ENCODE peak calls at places on chromosome 15, in four cellular contexts. V, O, P and A are unnamed samples.

GRCh38 chr15:48475600-48476395 is 144.6 kb downstream of the DUT start:
- DNase-seq in P (no peak), V (no peak), O (no peak), A (no peak)

GRCh38 chr15:47987908-47988532 is 132.8 kb upstream of the SLC24A5 start:
- DNase-seq in P (no peak), V (no peak), O (peak), A (no peak)

GRCh38 chr15:64286473-64286872 is 69.5 kb downstream of the CSNK1G1 start:
- DNase-seq in V (no peak), P (no peak), O (no peak), A (no peak)

GRCh38 chr15:58584789-58585461 is 153.1 kb downstream of the LIPC start:
- DNase-seq in V (no peak), O (no peak), P (no peak), A (no peak)

GRCh38 chr15:79122943-79123342 is 32.4 kb upstream of the RASGRF1 start:
- DNase-seq in P (no peak), V (no peak), O (no peak), A (no peak)

GRCh38 chr15:67999320-68000100 is 54.6 kb upstream of the PIAS1 start:
- DNase-seq in P (no peak), O (no peak), V (no peak), A (no peak)

GRCh38 chr15:95840004-95840403 is 490.5 kb upstream of the NR2F2 start:
- DNase-seq in O (no peak), V (no peak), P (no peak), A (no peak)

GRCh38 chr15:95868970-95869369 is 461.5 kb upstream of the NR2F2 start:
- DNase-seq in P (no peak), O (no peak), V (no peak), A (peak)

GRCh38 chr15:71739355-71739754 is 71.0 kb upstream of the NR2E3 start:
- DNase-seq in O (no peak), P (no peak), V (no peak), A (no peak)

GRCh38 chr15:100986158-100986896 is 67.2 kb downstream of the LRRK1 start:
- DNase-seq in O (no peak), V (no peak), P (no peak), A (no peak)

GRCh38 chr15:86347245-86347644 is 267.6 kb downstream of the AGBL1 start:
- DNase-seq in V (no peak), P (no peak), O (no peak), A (no peak)

GRCh38 chr15:89825264-89825940 is 10.8 kb upstream of the ANPEP start:
- DNase-seq in O (no peak), V (no peak), P (no peak), A (no peak)

GRCh38 chr15:23467110-23467600 is 20.1 kb upstream of the GOLGA6L2 start:
- DNase-seq in V (no peak), O (no peak), P (no peak), A (no peak)

GRCh38 chr15:44414001-44414400 is 13.4 kb upstream of the CTDSPL2 start:
- DNase-seq in V (no peak), P (no peak), O (no peak), A (no peak)

GRCh38 chr15:58698887-58699641 is 50.4 kb downstream of the ADAM10 start:
- DNase-seq in P (no peak), V (no peak), O (no peak), A (no peak)

GRCh38 chr15:29680806-29681485 is 141.3 kb downstream of the TJP1 start:
- DNase-seq in V (no peak), P (no peak), O (no peak), A (no peak)

GRCh38 chr15:54839379-54839778 is 357.4 kb downstream of the RSL24D1 start:
- DNase-seq in P (no peak), V (no peak), O (no peak), A (no peak)

GRCh38 chr15:56984681-56985515 is 66.5 kb downstream of the TCF12 start:
- DNase-seq in V (no peak), P (no peak), O (no peak), A (no peak)

GRCh38 chr15:82832601-82833209 is 23.3 kb downstream of the WHAMM start:
- DNase-seq in V (no peak), P (no peak), O (peak), A (no peak)

GRCh38 chr15:34886134-34886533 is 83.4 kb downstream of the AQR start:
- DNase-seq in O (no peak), P (no peak), V (no peak), A (no peak)

GRCh38 chr15:45603881-45604280 is 16.7 kb downstream of the BLOC1S6 start:
- DNase-seq in O (no peak), P (no peak), V (no peak), A (no peak)

GRCh38 chr15:62505761-62506160 is 340.7 kb upstream of the C2CD4B start:
- DNase-seq in V (no peak), O (no peak), P (no peak), A (no peak)

GRCh38 chr15:61684749-61685467 is 375.3 kb downstream of the VPS13C start:
- DNase-seq in P (no peak), V (no peak), O (no peak), A (no peak)

GRCh38 chr15:44064706-44065105 is 130.4 kb downstream of the FRMD5 start:
- DNase-seq in O (no peak), V (no peak), P (no peak), A (no peak)

GRCh38 chr15:67927501-67928156 is 87.8 kb upstream of the RNU6-1 start:
- DNase-seq in O (no peak), V (no peak), P (no peak), A (peak)

GRCh38 chr15:93072440-93073394 is 16.3 kb downstream of the RGMA start:
- DNase-seq in V (no peak), O (peak), P (peak), A (peak)

GRCh38 chr15:37981781-37982180 is 47.3 kb downstream of the TMCO5A start:
- DNase-seq in P (no peak), V (no peak), O (no peak), A (no peak)

GRCh38 chr15:66911131-66911700 is 154.2 kb upstream of the SMAD3 start:
- DNase-seq in O (no peak), V (no peak), P (no peak), A (no peak)

GRCh38 chr15:77059761-77060345 is 11.1 kb downstream of the TSPAN3 start:
- DNase-seq in O (no peak), P (no peak), V (no peak), A (no peak)

GRCh38 chr15:20358066-20358780 is 183.4 kb downstream of the GOLGA6L6 start:
- DNase-seq in O (no peak), V (no peak), P (no peak), A (no peak)

GRCh38 chr15:53457479-53457878 is 302.0 kb downstream of the WDR72 start:
- DNase-seq in V (no peak), P (no peak), O (no peak), A (no peak)

GRCh38 chr15:45187894-45188830 is at the start of gene SHF:
- DNase-seq in O (peak), V (peak), P (no peak), A (no peak)

GRCh38 chr15:95556866-95557225 is 773.7 kb upstream of the NR2F2 start:
- DNase-seq in O (no peak), P (no peak), V (no peak), A (no peak)

GRCh38 chr15:64535460-64536243 is 75.3 kb downstream of the ZNF609 start:
- DNase-seq in O (no peak), V (no peak), P (no peak), A (no peak)